ENCODE peak calls at places on chromosome 15, in six cellular contexts. One of them, this sample, is unnamed.

GRCh38 chr15:43795997-43796396 is 3.9 kb downstream of the SERF2 start:
- DNase-seq in colonic mucosa: no peak
- DNase-seq in cardiac fibroblast: no peak
- DNase-seq in choroid plexus epithelial cell: no peak
- DNase-seq in IMR-90: no peak
- DNase-seq in GM23248: no peak
- DNase-seq in this sample: no peak

GRCh38 chr15:92014461-92015030 is 161.0 kb downstream of the SLCO3A1 start:
- DNase-seq in choroid plexus epithelial cell: no peak
- DNase-seq in cardiac fibroblast: no peak
- DNase-seq in GM23248: no peak
- DNase-seq in IMR-90: no peak
- DNase-seq in colonic mucosa: no peak
- DNase-seq in this sample: no peak

GRCh38 chr15:39016706-39017105 is 452.1 kb upstream of the RASGRP1 start:
- DNase-seq in GM23248: peak
- DNase-seq in cardiac fibroblast: no peak
- DNase-seq in IMR-90: peak
- DNase-seq in colonic mucosa: no peak
- DNase-seq in choroid plexus epithelial cell: peak
- DNase-seq in this sample: no peak

GRCh38 chr15:52247481-52247880 is 48.1 kb downstream of the MYO5C start:
- DNase-seq in colonic mucosa: no peak
- DNase-seq in GM23248: no peak
- DNase-seq in choroid plexus epithelial cell: no peak
- DNase-seq in IMR-90: no peak
- DNase-seq in cardiac fibroblast: no peak
- DNase-seq in this sample: no peak

GRCh38 chr15:68900032-68900431 is 30.3 kb upstream of the SPESP1 start:
- DNase-seq in choroid plexus epithelial cell: no peak
- DNase-seq in colonic mucosa: no peak
- DNase-seq in IMR-90: no peak
- DNase-seq in GM23248: no peak
- DNase-seq in cardiac fibroblast: no peak
- DNase-seq in this sample: no peak

GRCh38 chr15:74302821-74303359 is 64.6 kb downstream of the CYP11A1 start:
- DNase-seq in GM23248: peak
- DNase-seq in choroid plexus epithelial cell: peak
- DNase-seq in cardiac fibroblast: peak
- DNase-seq in IMR-90: no peak
- DNase-seq in colonic mucosa: no peak
- DNase-seq in this sample: peak

GRCh38 chr15:57563416-57563815 is 28.3 kb upstream of the MYZAP start:
- DNase-seq in IMR-90: no peak
- DNase-seq in GM23248: no peak
- DNase-seq in cardiac fibroblast: no peak
- DNase-seq in choroid plexus epithelial cell: no peak
- DNase-seq in colonic mucosa: no peak
- DNase-seq in this sample: no peak

GRCh38 chr15:76799760-76800159 is 105.4 kb downstream of the SCAPER start:
- DNase-seq in colonic mucosa: no peak
- DNase-seq in choroid plexus epithelial cell: peak
- DNase-seq in IMR-90: peak
- DNase-seq in GM23248: peak
- DNase-seq in cardiac fibroblast: peak
- DNase-seq in this sample: peak

GRCh38 chr15:33194237-33194636 is 277 bp downstream of the FMN1 start:
- DNase-seq in choroid plexus epithelial cell: no peak
- DNase-seq in colonic mucosa: no peak
- DNase-seq in cardiac fibroblast: no peak
- DNase-seq in GM23248: peak
- DNase-seq in IMR-90: no peak
- DNase-seq in this sample: no peak

GRCh38 chr15:69743091-69743490 is 290.5 kb downstream of the RPLP1 start:
- DNase-seq in cardiac fibroblast: no peak
- DNase-seq in choroid plexus epithelial cell: peak
- DNase-seq in GM23248: no peak
- DNase-seq in colonic mucosa: no peak
- DNase-seq in IMR-90: no peak
- DNase-seq in this sample: no peak

GRCh38 chr15:83612226-83612625 is 41.7 kb upstream of the ADAMTSL3 start:
- DNase-seq in colonic mucosa: no peak
- DNase-seq in IMR-90: no peak
- DNase-seq in choroid plexus epithelial cell: no peak
- DNase-seq in GM23248: no peak
- DNase-seq in cardiac fibroblast: no peak
- DNase-seq in this sample: peak

GRCh38 chr15:70152070-70152480 is 54.4 kb upstream of the TLE3 start:
- DNase-seq in GM23248: peak
- DNase-seq in choroid plexus epithelial cell: peak
- DNase-seq in colonic mucosa: no peak
- DNase-seq in cardiac fibroblast: no peak
- DNase-seq in IMR-90: peak
- DNase-seq in this sample: no peak

GRCh38 chr15:41921167-41921566 is 27.3 kb upstream of the SPTBN5 start:
- DNase-seq in choroid plexus epithelial cell: peak
- DNase-seq in IMR-90: peak
- DNase-seq in cardiac fibroblast: peak
- DNase-seq in colonic mucosa: no peak
- DNase-seq in GM23248: no peak
- DNase-seq in this sample: no peak

GRCh38 chr15:30023798-30024295 is 58.9 kb upstream of the GOLGA8J start:
- DNase-seq in colonic mucosa: no peak
- DNase-seq in cardiac fibroblast: peak
- DNase-seq in choroid plexus epithelial cell: peak
- DNase-seq in GM23248: peak
- DNase-seq in IMR-90: peak
- DNase-seq in this sample: no peak

DNA sequence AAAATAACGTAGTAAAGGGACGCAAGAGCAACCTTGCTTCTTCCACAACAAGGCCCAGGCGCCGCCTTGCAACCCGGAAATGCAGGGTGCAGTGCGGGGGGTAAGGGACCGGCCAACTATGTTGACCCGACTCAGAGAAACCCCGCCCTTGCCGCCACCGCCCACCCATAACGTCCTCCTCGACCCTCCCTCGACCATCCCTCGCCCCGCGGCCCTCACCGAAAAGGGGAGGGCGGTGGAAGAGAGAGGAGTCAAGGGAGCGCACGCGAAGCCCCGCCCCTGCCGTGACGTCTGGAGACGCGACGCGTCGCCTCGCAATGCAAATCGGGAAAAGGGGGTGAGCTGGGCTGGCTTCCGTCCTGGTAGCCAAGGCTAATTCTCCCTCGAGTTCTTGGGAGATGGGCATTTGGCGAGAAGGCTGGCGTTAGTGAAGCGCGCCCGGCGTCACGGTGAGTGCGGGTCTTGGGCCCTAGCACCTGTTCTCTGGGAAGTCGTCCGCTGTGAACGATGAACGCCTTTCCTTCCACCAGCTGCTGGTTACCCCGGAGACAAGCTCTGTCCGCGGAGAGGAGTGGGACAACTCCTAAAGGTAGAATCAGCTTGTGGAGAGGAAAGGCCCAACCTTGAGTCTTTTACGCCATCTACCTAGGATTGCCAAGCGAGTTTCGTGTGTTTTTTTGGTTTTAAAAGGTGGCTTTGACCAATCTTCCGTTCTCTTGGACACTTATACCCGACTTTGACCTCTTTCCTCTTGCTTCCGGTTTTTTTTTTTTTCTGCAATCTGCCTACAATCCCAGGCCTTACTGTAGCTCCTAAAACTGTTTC is at the start of gene USP8:
- DNase-seq in cardiac fibroblast: peak
- DNase-seq in GM23248: peak
- DNase-seq in colonic mucosa: peak
- DNase-seq in IMR-90: peak
- DNase-seq in choroid plexus epithelial cell: peak
- DNase-seq in this sample: peak
- H3K4me3 ChIP-seq in cardiac fibroblast: peak
- H3K4me3 ChIP-seq in GM23248: peak
- H3K4me3 ChIP-seq in colonic mucosa: peak
- H3K4me3 ChIP-seq in IMR-90: peak
- H3K4me3 ChIP-seq in choroid plexus epithelial cell: peak
- H3K4me3 ChIP-seq in this sample: peak

DNA sequence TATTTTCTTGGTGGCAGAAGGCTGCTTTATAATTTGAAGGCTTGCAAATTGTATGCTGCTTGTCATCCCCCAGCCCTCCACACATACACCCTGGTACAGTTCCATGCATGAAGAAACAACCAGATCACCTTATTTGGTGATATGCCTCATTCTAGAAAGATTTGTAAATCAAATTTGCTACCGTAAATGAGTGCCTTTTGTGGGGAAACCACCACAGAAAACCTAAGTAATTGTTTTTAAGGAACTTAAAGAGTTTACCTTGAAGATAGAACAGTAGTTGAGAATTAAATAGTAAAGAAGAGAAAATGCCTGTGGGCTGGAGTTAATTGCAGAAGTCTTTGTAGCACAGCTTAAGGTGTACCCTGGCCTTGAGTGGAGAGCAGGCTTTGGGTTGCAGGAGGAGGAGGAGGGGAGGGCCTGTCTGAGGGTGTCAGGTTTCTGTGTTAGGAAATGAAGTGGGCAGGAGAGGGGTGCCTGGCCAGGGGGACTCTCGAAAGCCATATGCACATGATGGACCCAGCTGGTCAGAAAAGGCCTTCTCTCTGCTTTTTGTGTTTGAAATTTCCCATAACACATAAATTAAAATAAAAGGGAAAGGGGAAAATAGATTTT is 6.9 kb downstream of the NIPA2 start:
- DNase-seq in choroid plexus epithelial cell: peak
- DNase-seq in colonic mucosa: no peak
- DNase-seq in IMR-90: peak
- DNase-seq in GM23248: peak
- DNase-seq in cardiac fibroblast: no peak
- DNase-seq in this sample: no peak
- H3K4me3 ChIP-seq in choroid plexus epithelial cell: no peak
- H3K4me3 ChIP-seq in colonic mucosa: no peak
- H3K4me3 ChIP-seq in IMR-90: no peak
- H3K4me3 ChIP-seq in GM23248: no peak
- H3K4me3 ChIP-seq in cardiac fibroblast: no peak
- H3K4me3 ChIP-seq in this sample: no peak

GRCh38 chr15:101411588-101411987 is 77.9 kb downstream of the PCSK6 start:
- DNase-seq in choroid plexus epithelial cell: no peak
- DNase-seq in cardiac fibroblast: no peak
- DNase-seq in colonic mucosa: peak
- DNase-seq in GM23248: no peak
- DNase-seq in IMR-90: no peak
- DNase-seq in this sample: no peak
- H3K4me3 ChIP-seq in choroid plexus epithelial cell: no peak
- H3K4me3 ChIP-seq in cardiac fibroblast: no peak
- H3K4me3 ChIP-seq in colonic mucosa: no peak
- H3K4me3 ChIP-seq in GM23248: no peak
- H3K4me3 ChIP-seq in IMR-90: no peak
- H3K4me3 ChIP-seq in this sample: no peak

GRCh38 chr15:85297537-85297936 is 82.9 kb upstream of the AKAP13 start:
- DNase-seq in IMR-90: no peak
- DNase-seq in cardiac fibroblast: no peak
- DNase-seq in choroid plexus epithelial cell: no peak
- DNase-seq in colonic mucosa: no peak
- DNase-seq in GM23248: no peak
- DNase-seq in this sample: no peak

GRCh38 chr15:85298366-85298765 is 82.0 kb upstream of the AKAP13 start:
- DNase-seq in cardiac fibroblast: no peak
- DNase-seq in IMR-90: no peak
- DNase-seq in GM23248: no peak
- DNase-seq in choroid plexus epithelial cell: no peak
- DNase-seq in colonic mucosa: no peak
- DNase-seq in this sample: no peak

GRCh38 chr15:85298941-85299340 is 81.5 kb upstream of the AKAP13 start:
- DNase-seq in GM23248: no peak
- DNase-seq in colonic mucosa: no peak
- DNase-seq in IMR-90: no peak
- DNase-seq in cardiac fibroblast: no peak
- DNase-seq in choroid plexus epithelial cell: no peak
- DNase-seq in this sample: no peak

GRCh38 chr15:85302271-85302670 is 78.1 kb upstream of the AKAP13 start:
- DNase-seq in colonic mucosa: no peak
- DNase-seq in IMR-90: no peak
- DNase-seq in GM23248: no peak
- DNase-seq in cardiac fibroblast: no peak
- DNase-seq in choroid plexus epithelial cell: no peak
- DNase-seq in this sample: no peak

GRCh38 chr15:85296615-85297402 is 83.6 kb upstream of the AKAP13 start:
- DNase-seq in colonic mucosa: peak
- DNase-seq in choroid plexus epithelial cell: peak
- DNase-seq in cardiac fibroblast: peak
- DNase-seq in IMR-90: peak
- DNase-seq in GM23248: peak
- DNase-seq in this sample: peak
- H3K4me3 ChIP-seq in colonic mucosa: peak
- H3K4me3 ChIP-seq in choroid plexus epithelial cell: peak
- H3K4me3 ChIP-seq in cardiac fibroblast: no peak
- H3K4me3 ChIP-seq in IMR-90: peak
- H3K4me3 ChIP-seq in GM23248: peak
- H3K4me3 ChIP-seq in this sample: peak

DNA sequence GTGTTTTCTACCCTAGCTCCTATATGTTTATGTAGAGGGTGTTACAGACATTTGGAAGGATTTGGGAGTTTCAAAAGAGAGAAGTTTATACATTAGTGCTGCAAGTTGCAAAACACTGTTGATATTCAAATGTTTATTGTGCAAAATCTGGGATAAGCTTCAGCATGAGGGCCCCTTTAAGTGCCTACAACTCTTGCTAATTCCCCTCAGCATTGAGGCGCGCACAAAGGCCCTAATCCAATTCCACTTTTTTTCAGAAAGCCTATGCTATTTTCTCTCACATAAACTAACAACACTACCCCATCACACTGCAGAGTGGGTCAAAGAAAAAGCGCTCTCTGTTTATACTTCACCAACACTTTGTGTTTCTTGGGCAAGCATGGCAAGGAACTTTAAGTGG is 208.0 kb downstream of the NR2F2 start:
- DNase-seq in colonic mucosa: no peak
- DNase-seq in cardiac fibroblast: no peak
- DNase-seq in GM23248: no peak
- DNase-seq in IMR-90: no peak
- DNase-seq in choroid plexus epithelial cell: no peak
- DNase-seq in this sample: no peak
- H3K4me3 ChIP-seq in colonic mucosa: no peak
- H3K4me3 ChIP-seq in cardiac fibroblast: no peak
- H3K4me3 ChIP-seq in GM23248: no peak
- H3K4me3 ChIP-seq in IMR-90: no peak
- H3K4me3 ChIP-seq in choroid plexus epithelial cell: no peak
- H3K4me3 ChIP-seq in this sample: no peak

GRCh38 chr15:78630886-78631633 is 9.9 kb downstream of the CHRNB4 start:
- DNase-seq in choroid plexus epithelial cell: no peak
- DNase-seq in colonic mucosa: no peak
- DNase-seq in IMR-90: no peak
- DNase-seq in GM23248: no peak
- DNase-seq in cardiac fibroblast: no peak
- DNase-seq in this sample: no peak

GRCh38 chr15:78629716-78630065 is 8.9 kb upstream of the CHRNA3 start:
- DNase-seq in IMR-90: no peak
- DNase-seq in choroid plexus epithelial cell: no peak
- DNase-seq in cardiac fibroblast: no peak
- DNase-seq in GM23248: no peak
- DNase-seq in colonic mucosa: no peak
- DNase-seq in this sample: no peak

GRCh38 chr15:78626611-78627010 is 5.8 kb upstream of the CHRNA3 start:
- DNase-seq in cardiac fibroblast: no peak
- DNase-seq in colonic mucosa: no peak
- DNase-seq in choroid plexus epithelial cell: no peak
- DNase-seq in GM23248: no peak
- DNase-seq in IMR-90: no peak
- DNase-seq in this sample: no peak

GRCh38 chr15:78628227-78628626 is 7.4 kb upstream of the CHRNA3 start:
- DNase-seq in colonic mucosa: no peak
- DNase-seq in GM23248: no peak
- DNase-seq in IMR-90: no peak
- DNase-seq in choroid plexus epithelial cell: no peak
- DNase-seq in cardiac fibroblast: no peak
- DNase-seq in this sample: no peak

GRCh38 chr15:78629031-78629715 is 8.4 kb upstream of the CHRNA3 start:
- DNase-seq in IMR-90: no peak
- DNase-seq in GM23248: no peak
- DNase-seq in choroid plexus epithelial cell: no peak
- DNase-seq in colonic mucosa: no peak
- DNase-seq in cardiac fibroblast: no peak
- DNase-seq in this sample: no peak
- H3K4me3 ChIP-seq in IMR-90: no peak
- H3K4me3 ChIP-seq in GM23248: no peak
- H3K4me3 ChIP-seq in choroid plexus epithelial cell: no peak
- H3K4me3 ChIP-seq in colonic mucosa: no peak
- H3K4me3 ChIP-seq in cardiac fibroblast: no peak
- H3K4me3 ChIP-seq in this sample: no peak